ENCODE peak calls at places on chromosome 16, in six cellular contexts. C, X, R, Q, L and K are unnamed samples.

GRCh38 chr16:6777624-6778023 is 555.0 kb upstream of the RBFOX1 start:
- DNase-seq in C (no peak), X (no peak), R (no peak), Q (no peak), L (no peak), K (no peak)

GRCh38 chr16:24125199-24125598 is 130.9 kb upstream of the CACNG3 start:
- DNase-seq in C (no peak), X (no peak), R (peak), Q (no peak), L (no peak), K (no peak)

GRCh38 chr16:84735846-84736586 is 36.2 kb downstream of the USP10 start:
- DNase-seq in C (peak), X (no peak), R (no peak), Q (no peak), L (peak), K (no peak)

GRCh38 chr16:53369921-53370320 is 64.3 kb upstream of the RBL2 start:
- DNase-seq in C (peak), X (no peak), R (no peak), Q (no peak), L (no peak), K (no peak)

GRCh38 chr16:51637744-51638100 is 486.7 kb upstream of the SALL1 start:
- DNase-seq in C (no peak), X (no peak), R (no peak), Q (no peak), L (no peak), K (peak)

GRCh38 chr16:29877266-29877961 is 14.4 kb upstream of the CDIPT start:
- DNase-seq in C (no peak), X (peak), R (peak), Q (no peak), L (peak), K (peak)

GRCh38 chr16:55779391-55780094 is 53.4 kb downstream of the CES1 start:
- DNase-seq in C (no peak), X (no peak), R (no peak), Q (no peak), L (no peak), K (no peak)

GRCh38 chr16:68636064-68636551 is 9.0 kb upstream of the CDH3 start:
- DNase-seq in C (peak), X (no peak), R (no peak), Q (no peak), L (no peak), K (no peak)

GRCh38 chr16:75624921-75625334 is 1.8 kb upstream of the ADAT1 start:
- DNase-seq in C (no peak), X (no peak), R (no peak), Q (no peak), L (no peak), K (no peak)

GRCh38 chr16:54061454-54061853 is 225.1 kb downstream of the IRX3 start:
- DNase-seq in C (no peak), X (no peak), R (no peak), Q (no peak), L (no peak), K (no peak)

GRCh38 chr16:86598607-86599318 is 20.4 kb downstream of the FOXL1 start:
- DNase-seq in C (no peak), X (no peak), R (no peak), Q (no peak), L (no peak), K (no peak)

GRCh38 chr16:74372953-74373846 is 2.9 kb upstream of the NPIPB15 start:
- DNase-seq in C (no peak), X (no peak), R (no peak), Q (no peak), L (no peak), K (no peak)

GRCh38 chr16:69443809-69444611 is 19.6 kb downstream of the CYB5B start:
- DNase-seq in C (no peak), X (no peak), R (no peak), Q (peak), L (no peak), K (no peak)

GRCh38 chr16:81003610-81004460 is 2.9 kb downstream of the CMC2 start:
- DNase-seq in C (no peak), X (no peak), R (no peak), Q (no peak), L (no peak), K (no peak)

GRCh38 chr16:81005644-81006471 is 827 bp downstream of the CMC2 start:
- DNase-seq in C (peak), X (no peak), R (no peak), Q (no peak), L (no peak), K (no peak)

GRCh38 chr16:81006472-81007311 is at the start of the genes CENPN and CMC2:
- DNase-seq in C (peak), X (peak), R (peak), Q (peak), L (peak), K (peak)

GRCh38 chr16:81003064-81003463 is 3.6 kb downstream of the CMC2 start:
- DNase-seq in C (no peak), X (no peak), R (no peak), Q (no peak), L (no peak), K (no peak)

DNA sequence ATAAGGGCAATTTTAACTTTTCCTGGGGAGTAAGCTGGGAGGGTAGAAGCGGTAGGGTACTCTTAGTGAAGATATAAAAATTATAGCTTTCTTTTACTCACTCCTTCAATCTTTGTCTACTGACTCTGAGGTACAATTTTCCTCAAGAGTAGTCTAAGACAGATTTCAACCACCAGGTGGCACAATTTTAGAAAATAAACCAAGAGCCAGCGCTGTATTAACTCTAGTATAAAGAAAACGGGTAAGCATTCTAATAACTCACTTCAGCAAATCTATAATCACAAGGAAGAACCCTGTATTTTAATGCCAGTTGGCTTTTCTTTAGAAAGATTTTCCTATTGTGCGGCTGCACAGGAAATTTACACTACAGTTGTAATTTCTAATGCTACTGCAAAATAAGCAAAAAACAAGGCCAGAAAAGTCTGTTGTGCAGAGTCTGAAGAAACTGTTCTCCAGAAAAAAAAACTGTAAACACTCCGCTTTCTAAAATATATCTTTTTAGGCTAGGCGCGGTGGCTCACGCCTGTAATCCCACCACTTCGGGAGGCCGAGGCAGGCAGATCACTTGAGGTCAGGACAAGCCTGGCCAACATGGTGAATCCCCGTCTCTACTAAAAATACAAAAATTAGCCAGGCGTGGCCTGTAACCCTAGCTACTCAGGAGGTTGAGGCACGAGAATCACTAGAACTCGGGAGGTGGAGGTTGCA is 1.9 kb downstream of the CMC2 start:
- DNase-seq in C (peak), X (peak), R (peak), Q (no peak), L (no peak), K (no peak)
- H3K4me3 ChIP-seq in C (peak), X (peak), R (peak), Q (peak), L (no peak), K (no peak)

DNA sequence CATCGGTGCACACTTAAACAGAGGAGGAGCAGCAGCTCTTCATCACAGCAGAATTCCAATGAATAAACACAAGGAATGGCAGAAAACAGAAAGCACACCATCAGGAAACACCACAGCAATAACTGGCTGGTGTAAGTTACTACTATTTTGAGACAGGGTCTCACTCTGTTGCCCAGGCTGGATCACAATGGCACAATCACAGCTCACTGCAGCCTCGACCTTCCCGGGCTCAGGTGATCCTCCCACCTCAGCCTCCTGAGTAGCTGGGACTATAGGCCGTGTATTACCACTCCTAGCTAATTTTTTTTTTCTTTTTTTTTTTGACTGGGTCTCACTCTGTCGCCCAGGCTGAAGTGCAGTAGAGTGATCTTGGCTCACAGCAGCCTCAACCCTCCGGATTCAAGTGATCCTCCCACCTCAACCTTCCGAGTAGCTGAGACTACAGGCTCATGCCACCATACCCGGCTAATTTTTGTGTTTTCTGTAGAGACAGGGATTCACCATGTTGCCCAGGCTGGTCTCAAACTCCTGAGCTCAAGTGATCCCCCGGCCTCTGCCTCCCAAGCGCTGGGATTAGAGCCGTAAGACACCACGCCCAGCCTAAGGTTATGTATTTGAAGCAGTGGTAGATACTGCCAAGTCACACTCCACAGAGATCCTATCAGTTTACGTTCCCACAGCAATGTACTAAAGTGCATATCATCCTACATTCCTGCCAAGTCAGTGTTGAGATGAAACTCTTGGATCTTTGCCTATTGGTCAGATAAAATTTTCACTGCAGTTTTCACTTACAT is 20.7 kb downstream of the TRAP1 start:
- DNase-seq in C (peak), X (no peak), R (no peak), Q (no peak), L (no peak), K (no peak)
- H3K27ac ChIP-seq in C (no peak), X (no peak), R (no peak), Q (peak), L (no peak), K (no peak)

GRCh38 chr16:66872927-66873684 is 7.2 kb upstream of the PDP2 start:
- DNase-seq in C (peak), X (peak), R (peak), Q (peak), L (peak), K (peak)
- H3K4me3 ChIP-seq in C (peak), X (peak), R (peak), Q (peak), L (no peak), K (peak)

GRCh38 chr16:12366313-12366712 is 389.8 kb downstream of the SNX29 start:
- DNase-seq in C (no peak), X (no peak), R (no peak), Q (no peak), L (no peak), K (no peak)
- H3K27ac ChIP-seq in C (no peak), X (no peak), R (no peak), Q (no peak), L (no peak), K (no peak)

DNA sequence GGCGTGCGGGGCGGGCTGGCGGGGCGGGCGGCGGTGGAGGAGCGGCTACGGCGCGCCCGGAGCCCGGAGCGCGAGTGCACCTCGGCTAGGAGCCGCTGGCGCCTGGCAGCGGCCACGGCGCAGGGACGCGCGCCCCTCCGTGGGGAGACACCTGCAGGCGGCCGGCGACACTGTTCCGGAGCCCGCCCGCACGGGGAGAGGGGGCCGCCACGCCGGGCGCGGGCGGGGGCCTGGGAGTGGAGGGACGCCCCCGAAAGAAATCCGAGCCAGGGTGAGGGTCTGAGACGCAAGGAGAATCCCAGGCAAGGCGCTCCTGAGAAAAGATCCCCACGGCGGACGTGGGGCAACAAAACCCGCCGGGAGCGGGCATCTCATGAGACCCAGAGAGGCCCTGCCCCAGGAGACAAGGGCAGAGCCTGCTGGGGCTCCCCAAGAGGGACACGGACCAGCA is at the start of gene GSG1L:
- DNase-seq in C (no peak), X (no peak), R (no peak), Q (no peak), L (no peak), K (peak)
- H3K4me3 ChIP-seq in C (no peak), X (no peak), R (peak), Q (peak), L (no peak), K (peak)

DNA sequence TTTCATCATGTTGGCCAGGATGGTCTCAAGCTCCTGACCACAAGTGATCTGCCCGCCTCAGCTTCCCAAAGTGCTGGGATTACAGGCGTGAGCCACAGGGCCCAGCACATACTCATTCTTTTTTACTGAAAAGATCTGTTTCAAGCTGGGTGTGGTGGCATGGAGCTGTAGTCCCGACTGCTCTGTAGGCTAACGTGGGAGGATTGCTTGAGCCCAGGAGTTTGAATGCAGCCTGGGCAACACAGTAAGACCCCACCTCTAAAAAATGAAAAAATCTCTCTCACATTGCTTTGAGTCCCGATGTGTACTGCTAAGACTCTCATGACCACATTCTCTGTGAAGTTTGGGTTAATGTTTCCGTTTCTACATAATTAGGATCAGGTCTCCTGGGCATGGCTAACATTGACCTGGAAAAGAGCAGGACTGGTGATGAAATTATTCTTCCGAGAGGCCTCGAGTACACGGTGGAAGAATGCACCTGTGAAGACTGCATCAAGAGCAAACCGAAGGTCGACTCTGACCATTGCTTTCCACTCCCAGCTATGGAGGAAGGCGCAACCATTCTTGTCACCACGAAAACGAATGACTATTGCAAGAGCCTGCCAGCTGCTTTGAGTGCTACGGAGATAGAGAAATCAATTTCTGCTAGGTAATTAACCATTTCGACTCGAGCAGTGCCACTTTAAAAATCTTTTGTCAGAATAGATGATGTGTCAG is 2.3 kb downstream of the TNFRSF17 start:
- DNase-seq in C (no peak), X (no peak), R (no peak), Q (no peak), L (no peak), K (no peak)
- H3K27ac ChIP-seq in C (no peak), X (no peak), R (no peak), Q (no peak), L (no peak), K (no peak)

GRCh38 chr16:2955779-2956565 is 8.1 kb upstream of the KREMEN2 start:
- DNase-seq in C (no peak), X (no peak), R (no peak), Q (no peak), L (no peak), K (no peak)
- H3K4me3 ChIP-seq in C (no peak), X (no peak), R (no peak), Q (no peak), L (no peak), K (no peak)

GRCh38 chr16:88591577-88592021 is 21.4 kb downstream of the ZC3H18 start:
- DNase-seq in C (no peak), X (no peak), R (no peak), Q (peak), L (no peak), K (no peak)
- H3K27ac ChIP-seq in C (no peak), X (no peak), R (no peak), Q (no peak), L (no peak), K (no peak)

DNA sequence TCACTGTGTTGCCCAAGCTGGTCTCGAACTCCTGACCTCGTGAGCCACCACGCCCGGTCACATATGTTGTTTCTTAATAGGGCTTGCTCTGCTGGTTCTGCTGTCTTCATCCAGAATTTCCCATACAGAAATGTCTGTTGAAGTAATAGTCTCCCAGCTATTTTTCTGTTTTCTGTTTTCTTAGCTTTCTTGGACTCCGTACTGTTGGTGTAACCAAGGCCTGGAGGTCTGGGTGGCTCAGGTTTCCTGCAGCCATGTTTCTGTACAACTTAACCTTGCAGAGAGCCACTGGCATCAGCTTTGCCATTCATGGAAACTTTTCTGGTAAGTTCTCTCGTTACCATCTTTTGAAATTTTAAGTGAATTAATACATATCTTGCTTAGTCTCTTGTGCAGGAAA is 2.8 kb downstream of the SF3B3 start:
- DNase-seq in C (no peak), X (no peak), R (no peak), Q (no peak), L (no peak), K (no peak)
- H3K4me3 ChIP-seq in C (peak), X (no peak), R (no peak), Q (no peak), L (no peak), K (no peak)